ENCODE peak calls at places on chromosomes 6 and 20, in five cellular contexts. H is suprapubic skin; W is CD8-positive, alpha-beta T cell; J is SJSA1; G is cardiac muscle cell. X is an unnamed sample.

GRCh38 chr20:1827974-1828785 is 67.0 kb upstream of the SIRPA start:
- DNase-seq in H (no peak), G (no peak), W (no peak), J (no peak), X (no peak)

GRCh38 chr6:132742495-132742894 is 15.2 kb downstream of the VNN2 start:
- DNase-seq in G (no peak), W (no peak), J (no peak), H (no peak), X (no peak)

GRCh38 chr6:118704911-118705310 is 53.5 kb upstream of the CEP85L start:
- DNase-seq in W (no peak), G (no peak), H (no peak), J (no peak), X (peak)

GRCh38 chr20:3559231-3559630 is 88.4 kb downstream of the ATRN start:
- DNase-seq in J (no peak), H (no peak), G (no peak), W (no peak), X (no peak)

GRCh38 chr6:13013681-13014550 is 297.3 kb downstream of the PHACTR1 start:
- DNase-seq in G (no peak), J (no peak), H (no peak), W (no peak), X (peak)

GRCh38 chr20:59010995-59011873 is 4.2 kb upstream of the CTSZ start:
- DNase-seq in G (no peak), H (no peak), W (no peak), J (peak), X (no peak)

GRCh38 chr6:50842861-50843384 is 24.3 kb downstream of the TFAP2B start:
- DNase-seq in W (no peak), G (no peak), H (no peak), J (no peak), X (no peak)

GRCh38 chr6:120198033-120198432 is 848.5 kb upstream of the MAN1A1 start:
- DNase-seq in G (peak), J (no peak), W (no peak), H (no peak), X (no peak)

GRCh38 chr20:33812673-33813462 is 1.7 kb downstream of the CHMP4B start:
- DNase-seq in W (no peak), H (no peak), J (no peak), G (peak), X (peak)

GRCh38 chr6:131851049-131851769 is 43.4 kb downstream of the ENPP1 start:
- DNase-seq in J (no peak), W (no peak), H (no peak), G (peak), X (no peak)

GRCh38 chr6:74128536-74128935 is 432.5 kb downstream of the CD109 start:
- DNase-seq in W (no peak), H (no peak), G (no peak), J (no peak), X (no peak)

GRCh38 chr6:148329568-148330299 is 12.9 kb upstream of the SASH1 start:
- DNase-seq in W (no peak), J (no peak), H (no peak), G (no peak), X (peak)

GRCh38 chr20:41696428-41696827 is 78.3 kb upstream of the CHD6 start:
- DNase-seq in H (no peak), J (no peak), G (no peak), W (no peak), X (no peak)

GRCh38 chr6:112879920-112880413 is 532.8 kb downstream of the RFPL4B start:
- DNase-seq in G (no peak), J (no peak), W (no peak), H (no peak), X (no peak)

GRCh38 chr6:156068870-156069269 is 613.2 kb upstream of the NOX3 start:
- DNase-seq in J (no peak), G (no peak), W (no peak), H (no peak), X (peak)

GRCh38 chr6:46042355-46042999 is 26.8 kb upstream of the CLIC5 start:
- DNase-seq in J (peak), G (peak), W (no peak), H (no peak), X (peak)

GRCh38 chr6:27518881-27519795 is 46.2 kb upstream of the ZNF184 start:
- DNase-seq in W (peak), J (peak), G (peak), H (no peak), X (peak)

GRCh38 chr6:17842014-17842776 is 135.5 kb upstream of the NUP153 start:
- DNase-seq in H (no peak), W (no peak), G (no peak), J (no peak), X (no peak)

GRCh38 chr6:15403094-15403493 is 157.2 kb downstream of the JARID2 start:
- DNase-seq in G (no peak), J (no peak), W (no peak), H (no peak), X (no peak)

GRCh38 chr6:116662186-116662585 is 6.4 kb downstream of the ZUP1 start:
- DNase-seq in G (no peak), H (no peak), W (no peak), J (no peak), X (no peak)

GRCh38 chr6:36759177-36759757 is 61.6 kb downstream of the RAB44 start:
- DNase-seq in J (peak), W (peak), H (peak), G (peak), X (peak)

GRCh38 chr6:17281497-17282481 is 628 bp downstream of the RBM24 start:
- DNase-seq in G (no peak), W (no peak), H (peak), J (peak), X (no peak)

GRCh38 chr6:170438861-170439260 is 114.2 kb downstream of the PSMB1 start:
- DNase-seq in H (peak), G (no peak), W (no peak), J (no peak), X (no peak)

DNA sequence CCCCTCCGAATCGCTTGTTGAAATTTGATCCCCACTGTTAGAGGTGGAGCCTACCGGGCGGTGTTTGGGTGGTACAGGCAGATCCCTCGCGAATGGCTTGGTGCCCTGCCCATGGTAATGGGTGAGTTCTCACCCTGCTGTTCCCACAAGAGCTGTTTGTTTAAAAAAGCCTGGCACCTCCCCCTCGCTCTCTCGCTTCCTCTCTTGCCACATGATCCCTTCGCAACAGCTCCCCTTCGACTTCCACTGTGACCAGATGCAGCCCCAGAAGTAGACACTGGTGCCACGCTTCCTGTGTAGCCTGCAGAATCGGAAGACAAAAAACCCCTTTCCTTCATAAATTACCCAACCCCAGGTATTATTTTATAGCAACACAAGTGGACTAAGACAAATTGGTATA is 292.2 kb upstream of the QKI start:
- DNase-seq in H (no peak), J (no peak), G (no peak), W (no peak), X (no peak)
- H3K27ac ChIP-seq in H (no peak), J (no peak), G (no peak), W (no peak), X (no peak)

GRCh38 chr6:75848274-75848673 is 99.2 kb downstream of the MYO6 start:
- DNase-seq in H (no peak), J (no peak), W (no peak), G (no peak), X (no peak)

GRCh38 chr6:75849329-75850025 is 100.4 kb downstream of the MYO6 start:
- DNase-seq in H (no peak), G (no peak), W (no peak), J (no peak), X (no peak)

GRCh38 chr6:75852721-75853120 is 103.7 kb downstream of the MYO6 start:
- DNase-seq in J (no peak), H (no peak), W (no peak), G (no peak), X (no peak)

GRCh38 chr6:75853796-75854195 is 104.8 kb downstream of the MYO6 start:
- DNase-seq in H (no peak), W (no peak), G (no peak), J (no peak), X (no peak)

GRCh38 chr6:75850026-75850385 is 101.0 kb downstream of the MYO6 start:
- DNase-seq in H (no peak), G (no peak), J (peak), W (no peak), X (no peak)
- H3K27ac ChIP-seq in H (no peak), G (no peak), J (no peak), W (no peak), X (no peak)

DNA sequence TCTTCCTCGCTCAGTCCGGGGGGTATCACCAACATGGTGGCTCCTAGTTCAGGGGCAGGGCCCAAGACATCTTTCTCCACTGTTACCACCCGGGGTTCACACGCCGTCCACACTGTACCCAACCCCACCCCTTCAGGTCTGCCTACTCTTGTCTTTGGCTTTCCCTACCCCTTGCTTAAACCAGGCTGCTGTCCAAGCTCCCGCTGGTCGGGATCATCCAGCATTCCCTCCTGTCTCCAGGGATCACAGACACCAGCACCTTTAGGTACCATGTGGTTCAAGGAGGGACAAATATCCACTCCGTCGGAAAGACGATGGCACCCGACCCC is 395 bp downstream of the NELFE start:
- DNase-seq in J (no peak), W (no peak), H (no peak), G (no peak), X (no peak)
- H3K27ac ChIP-seq in J (peak), W (peak), H (peak), G (peak), X (peak)

DNA sequence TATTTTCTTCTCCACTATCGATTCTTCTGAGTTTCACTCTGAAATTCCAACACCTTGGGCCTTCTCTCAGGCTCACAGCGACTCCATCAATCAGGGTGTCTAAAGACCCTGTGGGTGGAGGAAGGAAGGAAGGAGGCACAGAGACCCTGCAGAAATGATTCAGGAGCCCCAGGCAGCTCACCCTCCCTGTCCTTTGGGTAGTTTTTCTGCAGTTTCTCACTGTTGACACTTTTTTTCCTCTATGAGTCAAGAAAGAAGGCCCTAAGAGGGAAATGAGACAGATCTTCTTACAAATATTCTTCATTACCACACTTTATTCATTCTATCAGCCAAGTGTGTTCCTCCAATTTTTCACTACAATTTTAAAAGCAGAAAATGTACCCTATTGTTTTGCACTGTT is 34.2 kb upstream of the TBXT start:
- DNase-seq in W (no peak), J (no peak), G (no peak), H (no peak), X (no peak)
- H3K27ac ChIP-seq in W (no peak), J (no peak), G (no peak), H (no peak), X (no peak)

GRCh38 chr6:7538484-7538883 is 3.0 kb upstream of the DSP start:
- DNase-seq in W (no peak), H (no peak), G (no peak), J (no peak), X (no peak)
- H3K27ac ChIP-seq in W (no peak), H (peak), G (peak), J (no peak), X (no peak)

GRCh38 chr20:10537850-10538480 is 102.9 kb downstream of the SLX4IP start:
- DNase-seq in J (no peak), G (no peak), H (no peak), W (no peak), X (no peak)

GRCh38 chr20:10539818-10540553 is 104.9 kb downstream of the SLX4IP start:
- DNase-seq in W (no peak), H (no peak), G (no peak), J (no peak), X (peak)

GRCh38 chr20:10540636-10541493 is 105.8 kb downstream of the SLX4IP start:
- DNase-seq in G (no peak), H (no peak), W (no peak), J (peak), X (peak)

GRCh38 chr20:10538768-10539167 is 103.7 kb downstream of the SLX4IP start:
- DNase-seq in J (no peak), G (no peak), W (no peak), H (no peak), X (peak)

GRCh38 chr20:10541668-10542411 is 106.7 kb downstream of the SLX4IP start:
- DNase-seq in J (no peak), H (no peak), G (no peak), W (no peak), X (no peak)
- H3K27ac ChIP-seq in J (peak), H (no peak), G (no peak), W (no peak), X (peak)

GRCh38 chr20:6768228-6769185 is 1.0 kb downstream of the BMP2 start:
- DNase-seq in H (no peak), J (peak), G (peak), W (no peak), X (no peak)
- H3K27ac ChIP-seq in H (peak), J (no peak), G (peak), W (no peak), X (no peak)

GRCh38 chr6:89162047-89162371 is 16.2 kb downstream of the PM20D2 start:
- DNase-seq in H (no peak), J (no peak), G (peak), W (no peak), X (no peak)

GRCh38 chr6:89160693-89161092 is 14.8 kb downstream of the PM20D2 start:
- DNase-seq in G (no peak), H (no peak), J (no peak), W (no peak), X (no peak)

GRCh38 chr6:89161326-89162046 is 15.6 kb downstream of the PM20D2 start:
- DNase-seq in J (no peak), G (no peak), H (no peak), W (no peak), X (no peak)
- H3K27ac ChIP-seq in J (no peak), G (peak), H (peak), W (no peak), X (no peak)

GRCh38 chr6:63805808-63806572 is 170.4 kb downstream of the PHF3 start:
- DNase-seq in G (no peak), W (no peak), H (no peak), J (peak), X (peak)
- H3K27ac ChIP-seq in G (no peak), W (no peak), H (peak), J (peak), X (peak)